ENCODE peak calls at places on chromosome X, in five cellular contexts. One of them, this sample, is unnamed.

GRCh38 chrX:2342281-2342688 is 158.5 kb downstream of the DHRSX start:
- DNase-seq in neural crest cell: no peak
- DNase-seq in body of pancreas: no peak
- DNase-seq in activated naive CD4-positive, alpha-beta T cell treated with Interleukin-2 at 50 U/mL for 16 hours: no peak
- DNase-seq in cardiac muscle cell: peak; percentile 7
- DNase-seq in this sample: no peak

GRCh38 chrX:136055651-136056221 is 70.5 kb downstream of the SLC9A6 start:
- DNase-seq in cardiac muscle cell: peak; percentile 78
- DNase-seq in body of pancreas: no peak
- DNase-seq in neural crest cell: no peak
- DNase-seq in activated naive CD4-positive, alpha-beta T cell treated with Interleukin-2 at 50 U/mL for 16 hours: no peak
- DNase-seq in this sample: no peak

GRCh38 chrX:794311-794710 is 163.7 kb downstream of the SHOX start:
- DNase-seq in cardiac muscle cell: no peak
- DNase-seq in neural crest cell: no peak
- DNase-seq in body of pancreas: no peak
- DNase-seq in activated naive CD4-positive, alpha-beta T cell treated with Interleukin-2 at 50 U/mL for 16 hours: no peak
- DNase-seq in this sample: no peak

GRCh38 chrX:1587161-1587560 is 4.2 kb upstream of the AKAP17A start:
- DNase-seq in activated naive CD4-positive, alpha-beta T cell treated with Interleukin-2 at 50 U/mL for 16 hours: no peak
- DNase-seq in body of pancreas: no peak
- DNase-seq in cardiac muscle cell: no peak
- DNase-seq in neural crest cell: no peak
- DNase-seq in this sample: peak; percentile 9

GRCh38 chrX:40383969-40384368 is 196.8 kb upstream of the ATP6AP2 start:
- DNase-seq in activated naive CD4-positive, alpha-beta T cell treated with Interleukin-2 at 50 U/mL for 16 hours: no peak
- DNase-seq in body of pancreas: no peak
- DNase-seq in neural crest cell: no peak
- DNase-seq in cardiac muscle cell: no peak
- DNase-seq in this sample: no peak

GRCh38 chrX:39642071-39642470 is 455.7 kb downstream of the BCOR start:
- DNase-seq in cardiac muscle cell: peak; percentile 18
- DNase-seq in body of pancreas: peak; percentile 22
- DNase-seq in activated naive CD4-positive, alpha-beta T cell treated with Interleukin-2 at 50 U/mL for 16 hours: no peak
- DNase-seq in neural crest cell: no peak
- DNase-seq in this sample: no peak

GRCh38 chrX:10501606-10502005 is 118.8 kb downstream of the MID1 start:
- DNase-seq in activated naive CD4-positive, alpha-beta T cell treated with Interleukin-2 at 50 U/mL for 16 hours: no peak
- DNase-seq in body of pancreas: no peak
- DNase-seq in neural crest cell: no peak
- DNase-seq in cardiac muscle cell: no peak
- DNase-seq in this sample: no peak

GRCh38 chrX:54479471-54480122 is 16.4 kb downstream of the FGD1 start:
- DNase-seq in activated naive CD4-positive, alpha-beta T cell treated with Interleukin-2 at 50 U/mL for 16 hours: no peak
- DNase-seq in body of pancreas: no peak
- DNase-seq in neural crest cell: no peak
- DNase-seq in cardiac muscle cell: peak; percentile 28
- DNase-seq in this sample: no peak

GRCh38 chrX:86039625-86040568 is 7.5 kb downstream of the CHM start:
- DNase-seq in cardiac muscle cell: no peak
- DNase-seq in activated naive CD4-positive, alpha-beta T cell treated with Interleukin-2 at 50 U/mL for 16 hours: no peak
- DNase-seq in body of pancreas: no peak
- DNase-seq in neural crest cell: peak; percentile 6
- DNase-seq in this sample: no peak

GRCh38 chrX:19137064-19137463 is 14.8 kb upstream of the ADGRG2 start:
- DNase-seq in cardiac muscle cell: no peak
- DNase-seq in body of pancreas: no peak
- DNase-seq in activated naive CD4-positive, alpha-beta T cell treated with Interleukin-2 at 50 U/mL for 16 hours: no peak
- DNase-seq in neural crest cell: no peak
- DNase-seq in this sample: no peak

GRCh38 chrX:66638591-66639500 is at the start of gene EDA2R:
- DNase-seq in activated naive CD4-positive, alpha-beta T cell treated with Interleukin-2 at 50 U/mL for 16 hours: peak; percentile 29
- DNase-seq in neural crest cell: peak; percentile 9
- DNase-seq in cardiac muscle cell: peak; percentile 80
- DNase-seq in body of pancreas: peak; percentile 41
- DNase-seq in this sample: no peak

GRCh38 chrX:113300580-113300979 is 459.9 kb upstream of the AMOT start:
- DNase-seq in neural crest cell: no peak
- DNase-seq in activated naive CD4-positive, alpha-beta T cell treated with Interleukin-2 at 50 U/mL for 16 hours: no peak
- DNase-seq in cardiac muscle cell: no peak
- DNase-seq in body of pancreas: no peak
- DNase-seq in this sample: no peak

GRCh38 chrX:13597928-13598327 is 28.5 kb downstream of the EGFL6 start:
- DNase-seq in activated naive CD4-positive, alpha-beta T cell treated with Interleukin-2 at 50 U/mL for 16 hours: no peak
- DNase-seq in body of pancreas: no peak
- DNase-seq in neural crest cell: no peak
- DNase-seq in cardiac muscle cell: peak; percentile 53
- DNase-seq in this sample: no peak